ENCODE peak calls at places on chromosome 5, in ten cellular contexts. G is left ventricle myocardium inferior; R is thoracic aorta; I is testis; C is SK-N-SH; E is PC-9; U is keratinocyte; A is BE2C; F is right lobe of liver; Y is CD8-positive, alpha-beta T cell. N is an unnamed sample. For H3K9me3, the result is how much of the 10 kb centered on the place peaks cover.

GRCh38 chr5:170319281-170319680 is 21.7 kb upstream of the LCP2 start:
- DNase-seq in G (no peak), R (no peak), I (no peak), C (no peak), E (no peak), U (no peak), A (no peak), F (no peak), Y (no peak), N (no peak)

GRCh38 chr5:53099546-53099945 is 10.0 kb downstream of the MOCS2 start:
- DNase-seq in G (no peak), R (no peak), I (no peak), C (no peak), E (no peak), U (no peak), A (no peak), F (no peak), Y (no peak), N (no peak)

GRCh38 chr5:138605254-138605972 is 30.2 kb upstream of the HSPA9 start:
- DNase-seq in G (no peak), R (no peak), I (no peak), C (no peak), E (no peak), U (no peak), A (no peak), F (no peak), Y (no peak), N (no peak)

GRCh38 chr5:14917719-14918118 is 46.1 kb upstream of the ANKH start:
- DNase-seq in G (no peak), R (no peak), I (no peak), C (peak), E (peak), U (no peak), A (no peak), F (no peak), Y (no peak), N (no peak)

GRCh38 chr5:82278711-82279370 is 687 bp upstream of the RPS23 start:
- DNase-seq in G (no peak), R (no peak), I (no peak), C (no peak), E (no peak), U (no peak), A (no peak), F (no peak), Y (no peak), N (peak)

GRCh38 chr5:135193213-135194125 is 159.4 kb upstream of the PITX1 start:
- DNase-seq in G (no peak), R (no peak), I (no peak), C (no peak), E (no peak), U (no peak), A (no peak), F (no peak), Y (no peak), N (no peak)

GRCh38 chr5:143696920-143697319 is 115.0 kb upstream of the HMHB1 start:
- DNase-seq in G (no peak), R (no peak), I (no peak), C (no peak), E (no peak), U (peak), A (no peak), F (no peak), Y (no peak), N (no peak)

GRCh38 chr5:51961154-51961562 is 577.9 kb downstream of the ISL1 start:
- DNase-seq in G (no peak), R (no peak), I (no peak), C (peak), E (no peak), U (no peak), A (peak), F (no peak), Y (no peak), N (no peak)

GRCh38 chr5:132422720-132423442 is 53.4 kb downstream of the SLC22A5 start:
- DNase-seq in G (peak), R (no peak), I (peak), C (no peak), E (peak), U (no peak), A (no peak), F (peak), Y (no peak), N (peak)

GRCh38 chr5:10577371-10578291 is 13.8 kb downstream of the ANKRD33B start:
- DNase-seq in G (peak), R (no peak), I (peak), C (no peak), E (no peak), U (no peak), A (no peak), F (no peak), Y (no peak), N (no peak)

GRCh38 chr5:96333397-96333790 is 99.7 kb downstream of the PCSK1 start:
- DNase-seq in G (no peak), R (no peak), I (no peak), C (no peak), E (no peak), U (no peak), A (no peak), F (no peak), Y (no peak), N (no peak)

GRCh38 chr5:38148021-38148625 is 110.2 kb upstream of the EGFLAM start:
- DNase-seq in G (no peak), R (no peak), I (no peak), C (no peak), E (no peak), U (no peak), A (no peak), F (no peak), Y (no peak), N (no peak)

GRCh38 chr5:150075806-150076205 is 10.5 kb downstream of the CSF1R start:
- DNase-seq in G (no peak), R (no peak), I (peak), C (peak), E (no peak), U (no peak), A (no peak), F (no peak), Y (no peak), N (no peak)

GRCh38 chr5:119966028-119966427 is 336.7 kb downstream of the FAM170A start:
- DNase-seq in G (no peak), R (no peak), I (no peak), C (no peak), E (no peak), U (no peak), A (no peak), F (no peak), Y (no peak), N (no peak)

GRCh38 chr5:170478306-170478705 is 25.5 kb upstream of the KCNIP1 start:
- DNase-seq in G (no peak), R (no peak), I (no peak), C (no peak), E (no peak), U (no peak), A (no peak), F (no peak), Y (no peak), N (no peak)

GRCh38 chr5:149387982-149388381 is 8.9 kb upstream of the IL17B start:
- DNase-seq in G (no peak), R (no peak), I (peak), C (no peak), E (no peak), U (no peak), A (no peak), F (no peak), Y (no peak), N (no peak)

GRCh38 chr5:94481059-94481458 is 137.3 kb downstream of the KIAA0825 start:
- DNase-seq in G (no peak), R (no peak), I (no peak), C (no peak), E (no peak), U (no peak), A (no peak), F (no peak), Y (no peak), N (no peak)

GRCh38 chr5:81181576-81182316 is 51.4 kb upstream of the CKMT2 start:
- DNase-seq in G (no peak), R (no peak), I (no peak), C (no peak), E (no peak), U (no peak), A (no peak), F (no peak), Y (no peak), N (peak)

GRCh38 chr5:35668320-35668719 is 50.7 kb downstream of the SPEF2 start:
- DNase-seq in G (no peak), R (no peak), I (no peak), C (no peak), E (no peak), U (no peak), A (no peak), F (no peak), Y (no peak), N (no peak)

GRCh38 chr5:140362875-140363630 is 3.1 kb downstream of the SLC4A9 start:
- DNase-seq in G (peak), R (no peak), I (peak), C (peak), E (peak), U (no peak), A (peak), F (peak), Y (peak), N (peak)

GRCh38 chr5:138972836-138973235 is 97.7 kb upstream of the LRRTM2 start:
- DNase-seq in G (no peak), R (no peak), I (no peak), C (no peak), E (no peak), U (no peak), A (no peak), F (no peak), Y (no peak), N (peak)

GRCh38 chr5:149264432-149265069 is 7.1 kb upstream of the AFAP1L1 start:
- DNase-seq in G (no peak), R (no peak), I (no peak), C (peak), E (no peak), U (no peak), A (peak), F (no peak), Y (peak), N (peak)

GRCh38 chr5:75052461-75053285 is at the start of gene GCNT4:
- DNase-seq in G (peak), R (no peak), I (peak), C (peak), E (no peak), U (no peak), A (peak), F (peak), Y (no peak), N (peak)

GRCh38 chr5:106894964-106895363 is 775.8 kb downstream of the EFNA5 start:
- DNase-seq in G (no peak), R (no peak), I (no peak), C (no peak), E (no peak), U (no peak), A (no peak), F (no peak), Y (no peak), N (no peak)

GRCh38 chr5:127820910-127821553 is 117.8 kb downstream of the CCDC192 start:
- DNase-seq in G (no peak), R (no peak), I (no peak), C (no peak), E (peak), U (no peak), A (no peak), F (no peak), Y (no peak), N (no peak)

GRCh38 chr5:111734013-111734412 is 23.0 kb downstream of the NREP start:
- DNase-seq in G (no peak), R (no peak), I (no peak), C (no peak), E (no peak), U (no peak), A (no peak), F (no peak), Y (no peak), N (peak)

GRCh38 chr5:51099173-51099853 is 283.9 kb upstream of the ISL1 start:
- DNase-seq in G (no peak), R (no peak), I (no peak), C (no peak), E (no peak), U (no peak), A (no peak), F (no peak), Y (no peak), N (no peak)

GRCh38 chr5:170076211-170076610 is 29.5 kb upstream of the FOXI1 start:
- DNase-seq in G (no peak), R (no peak), I (no peak), C (no peak), E (no peak), U (no peak), A (no peak), F (no peak), Y (no peak), N (no peak)

GRCh38 chr5:16179511-16179935 is at the start of gene MARCHF11:
- DNase-seq in G (no peak), R (no peak), I (peak), C (peak), E (no peak), U (no peak), A (peak), F (no peak), Y (no peak), N (peak)

GRCh38 chr5:39399135-39400036 is 25.4 kb downstream of the DAB2 start:
- DNase-seq in G (no peak), R (no peak), I (no peak), C (no peak), E (peak), U (peak), A (no peak), F (no peak), Y (no peak), N (no peak)

GRCh38 chr5:102666164-102666951 is 88.7 kb upstream of the PAM start:
- DNase-seq in G (no peak), R (no peak), I (no peak), C (peak), E (no peak), U (no peak), A (peak), F (no peak), Y (no peak), N (peak)

GRCh38 chr5:102664946-102665345 is 90.2 kb upstream of the PAM start:
- DNase-seq in G (no peak), R (no peak), I (no peak), C (no peak), E (no peak), U (no peak), A (no peak), F (no peak), Y (no peak), N (no peak)

GRCh38 chr5:102668220-102668930 is 86.7 kb upstream of the PAM start:
- DNase-seq in G (no peak), R (no peak), I (no peak), C (no peak), E (peak), U (no peak), A (no peak), F (no peak), Y (no peak), N (peak)

GRCh38 chr5:102670224-102670836 is 84.8 kb upstream of the PAM start:
- DNase-seq in G (no peak), R (no peak), I (peak), C (peak), E (no peak), U (no peak), A (peak), F (no peak), Y (no peak), N (peak)
- H3K4me3 ChIP-seq in G (no peak), R (no peak), I (no peak), C (no peak), E (no peak), U (no peak), A (no peak), F (no peak), Y (no peak), N (no peak)

GRCh38 chr5:987761-988160 is 20.8 kb upstream of the NKD2 start:
- DNase-seq in G (no peak), R (no peak), I (no peak), C (no peak), E (no peak), U (no peak), A (no peak), F (no peak), Y (no peak), N (no peak)

GRCh38 chr5:994272-994607 is 14.4 kb upstream of the NKD2 start:
- DNase-seq in G (no peak), R (no peak), I (peak), C (no peak), E (no peak), U (no peak), A (no peak), F (no peak), Y (no peak), N (no peak)

GRCh38 chr5:991472-992267 is 16.9 kb upstream of the NKD2 start:
- DNase-seq in G (no peak), R (no peak), I (no peak), C (no peak), E (no peak), U (no peak), A (no peak), F (no peak), Y (no peak), N (no peak)

GRCh38 chr5:988316-988715 is 20.3 kb upstream of the NKD2 start:
- DNase-seq in G (no peak), R (no peak), I (no peak), C (no peak), E (no peak), U (no peak), A (no peak), F (no peak), Y (no peak), N (no peak)

DNA sequence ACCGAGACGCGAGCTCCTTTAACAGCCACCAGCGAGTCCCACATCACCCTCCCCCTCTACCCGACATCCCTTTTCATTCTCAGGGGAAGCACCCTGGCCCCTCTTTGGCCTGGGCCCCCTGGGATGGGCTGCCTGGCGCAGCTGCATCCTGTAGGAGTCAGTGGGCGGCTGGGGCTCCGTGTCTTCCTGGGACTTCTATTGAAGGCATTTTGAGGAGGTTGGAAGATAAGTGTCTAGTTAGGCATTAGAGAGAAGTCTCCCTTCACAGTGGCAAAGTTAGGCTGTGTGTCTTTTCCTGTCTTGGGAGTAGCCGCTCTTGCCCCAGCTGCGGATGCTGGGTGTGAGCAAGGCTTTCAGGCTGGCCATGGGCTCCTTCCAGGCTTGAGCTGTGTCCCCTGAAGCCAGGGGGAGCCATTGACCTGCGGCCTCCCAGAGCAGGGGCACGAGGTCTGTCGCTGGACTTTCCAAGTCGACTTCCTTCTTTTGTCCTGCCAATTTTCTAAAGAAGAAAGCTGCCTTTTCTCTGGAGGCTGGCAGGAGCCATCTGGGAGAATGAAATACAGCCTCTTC is 18.6 kb upstream of the NKD2 start:
- DNase-seq in G (peak), R (no peak), I (peak), C (peak), E (no peak), U (no peak), A (no peak), F (peak), Y (no peak), N (no peak)
- TF ChIP-seq CTCF in G (peak), R (no peak), I (peak), C (no peak), E (peak), U (no peak), A (peak), F (peak), Y (no peak), N (peak)

DNA sequence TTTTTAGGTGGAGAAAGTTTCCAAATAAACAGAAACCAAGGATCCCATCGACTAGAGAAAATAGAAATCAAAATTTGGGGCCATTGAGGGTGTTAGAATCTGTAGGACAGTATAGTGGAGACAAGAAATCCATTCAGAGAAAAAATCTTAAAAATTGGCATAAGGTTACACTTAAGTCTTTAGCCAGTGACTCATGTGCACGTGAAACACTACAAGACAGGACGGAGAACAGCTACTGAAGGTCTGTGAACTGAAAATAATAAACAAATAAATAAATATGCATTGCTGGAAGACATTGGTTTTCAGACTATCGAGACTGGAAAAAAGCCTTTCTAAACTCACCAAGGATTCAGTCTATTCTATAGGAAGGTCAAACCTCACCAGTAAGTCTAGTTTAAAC is 1955.5 kb downstream of the MAT2B start:
- DNase-seq in G (no peak), R (no peak), I (no peak), C (no peak), E (no peak), U (no peak), A (no peak), F (no peak), Y (no peak), N (no peak)
- H3K9me3 ChIP-seq in G (under half), R (under half), I (under half), C (under half), E (under half), U (under half), A (under half), F (under half), Y (under half), N (under half)

GRCh38 chr5:77631166-77631582 is 7.3 kb downstream of the OTP start:
- DNase-seq in G (no peak), R (no peak), I (no peak), C (peak), E (no peak), U (no peak), A (no peak), F (no peak), Y (no peak), N (no peak)
- H3K4me3 ChIP-seq in G (peak), R (peak), I (peak), C (no peak), E (peak), U (peak), A (peak), F (no peak), Y (peak), N (peak)

N was measured in WERI-Rb-1.